ENCODE peak calls at places on chromosomes 16 and 17, in six cellular contexts. N is NCI-H345, Y is nephron progenitor cell, I is dermis blood vessel endothelial cell, G is BJ, F is EL. R is an unnamed sample.

GRCh38 chr17:71460943-71461342 is 659.9 kb upstream of the SOX9 start:
- DNase-seq in N (no peak), Y (no peak), I (no peak), G (no peak), F (peak), R (peak)

GRCh38 chr16:49857423-49858181 is 1.7 kb upstream of the ZNF423 start:
- DNase-seq in N (no peak), Y (peak), I (peak), G (no peak), F (peak), R (peak)

GRCh38 chr17:27602721-27603445 is 28.1 kb upstream of the LGALS9 start:
- DNase-seq in N (peak), Y (peak), I (peak), G (no peak), F (peak), R (peak)

GRCh38 chr17:49565948-49566491 is 9.7 kb upstream of the NXPH3 start:
- DNase-seq in N (peak), Y (no peak), I (peak), G (no peak), F (no peak), R (peak)

GRCh38 chr17:16919663-16920627 is 52.0 kb downstream of the TNFRSF13B start:
- DNase-seq in N (no peak), Y (no peak), I (no peak), G (no peak), F (no peak), R (no peak)

GRCh38 chr16:86929149-86929871 is 351.0 kb downstream of the FOXL1 start:
- DNase-seq in N (no peak), Y (no peak), I (peak), G (no peak), F (no peak), R (peak)

GRCh38 chr16:12572316-12572985 is 231.2 kb downstream of the CPPED1 start:
- DNase-seq in N (no peak), Y (no peak), I (no peak), G (no peak), F (no peak), R (no peak)

GRCh38 chr16:1199342-1200013 is 25.6 kb downstream of the TPSG1 start:
- DNase-seq in N (no peak), Y (no peak), I (no peak), G (no peak), F (no peak), R (no peak)

GRCh38 chr16:81642107-81642436 is 137.0 kb upstream of the PLCG2 start:
- DNase-seq in N (no peak), Y (no peak), I (no peak), G (no peak), F (no peak), R (no peak)

GRCh38 chr17:31321481-31321880 is at the start of gene EVI2A:
- DNase-seq in N (no peak), Y (no peak), I (peak), G (peak), F (peak), R (no peak)

GRCh38 chr17:77160032-77160876 is 19.5 kb downstream of the SEC14L1 start:
- DNase-seq in N (peak), Y (no peak), I (no peak), G (no peak), F (no peak), R (no peak)

GRCh38 chr16:65521685-65522338 is 399.9 kb upstream of the CDH11 start:
- DNase-seq in N (no peak), Y (no peak), I (no peak), G (no peak), F (no peak), R (peak)

GRCh38 chr16:48556913-48557351 is 53.0 kb downstream of the N4BP1 start:
- DNase-seq in N (no peak), Y (no peak), I (no peak), G (no peak), F (peak), R (no peak)

GRCh38 chr16:79970551-79971236 is 370.2 kb upstream of the MAF start:
- DNase-seq in N (no peak), Y (no peak), I (no peak), G (no peak), F (no peak), R (no peak)

GRCh38 chr17:49520386-49521087 is 25.4 kb downstream of the NGFR start:
- DNase-seq in N (no peak), Y (no peak), I (no peak), G (no peak), F (no peak), R (no peak)

GRCh38 chr17:74404218-74404617 is 27.7 kb upstream of the GPRC5C start:
- DNase-seq in N (no peak), Y (no peak), I (no peak), G (no peak), F (no peak), R (peak)

GRCh38 chr17:80432350-80432955 is 17.5 kb downstream of the ENDOV start:
- DNase-seq in N (no peak), Y (no peak), I (no peak), G (no peak), F (no peak), R (no peak)

GRCh38 chr17:79905832-79906231 is 66.6 kb upstream of the CBX4 start:
- DNase-seq in N (peak), Y (no peak), I (peak), G (no peak), F (no peak), R (peak)

GRCh38 chr17:63950940-63951907 is 19.1 kb upstream of the CD79B start:
- DNase-seq in N (no peak), Y (no peak), I (peak), G (no peak), F (no peak), R (peak)

GRCh38 chr17:78541488-78542237 is 35.5 kb downstream of the DNAH17 start:
- DNase-seq in N (no peak), Y (no peak), I (no peak), G (no peak), F (peak), R (no peak)

GRCh38 chr17:75087558-75088453 is at the start of gene SLC16A5:
- DNase-seq in N (no peak), Y (peak), I (peak), G (peak), F (peak), R (peak)

GRCh38 chr16:54744998-54745397 is 185.7 kb upstream of the IRX5 start:
- DNase-seq in N (no peak), Y (no peak), I (no peak), G (no peak), F (no peak), R (no peak)